ENCODE peak calls at places on chromosomes 12 and 14, in nine cellular contexts. F is heart right ventricle, N is uterus, T is H1, P is IMR-90, A is dorsolateral prefrontal cortex, Y is ovary, Q is sigmoid colon, Z is mammary epithelial cell. W is an unnamed sample.
A peak's percentile ranks its signal among the peaks of the same experiment; 100 is the strongest.

GRCh38 chr12:105523164-105524057 is 192.9 kb downstream of the C12orf75 start:
- DNase-seq in Z (no peak), Y (peak; percentile 65), Q (peak; percentile 91), F (peak; percentile 80), T (no peak), N (peak; percentile 73), A (no peak), P (peak; percentile 86), W (peak; percentile 18)

GRCh38 chr14:94483071-94483451 is 7.1 kb upstream of the SERPINA9 start:
- DNase-seq in Y (no peak), N (no peak), Q (no peak), A (no peak), Z (no peak), T (no peak), F (no peak), P (no peak), W (no peak)

GRCh38 chr14:77315115-77315944 is 5.4 kb downstream of the POMT2 start:
- DNase-seq in A (no peak), N (no peak), F (no peak), P (no peak), Z (no peak), Q (peak; percentile 43), T (no peak), Y (no peak), W (no peak)

GRCh38 chr14:51396222-51396815 is 156.3 kb downstream of the TMX1 start:
- DNase-seq in A (no peak), F (peak; percentile 12), N (peak; percentile 57), Z (peak; percentile 93), P (peak; percentile 98), Q (peak; percentile 78), Y (peak; percentile 30), T (no peak), W (peak; percentile 97)

GRCh38 chr12:126558219-126558618 is 1493.0 kb downstream of the AACS start:
- DNase-seq in Y (no peak), T (no peak), Q (no peak), A (no peak), N (no peak), P (no peak), F (no peak), Z (no peak), W (no peak)

GRCh38 chr12:116774020-116774419 is 35.9 kb downstream of the RNFT2 start:
- DNase-seq in Q (no peak), A (no peak), Y (no peak), F (no peak), T (no peak), N (no peak), P (no peak), Z (no peak), W (no peak)

GRCh38 chr12:90909069-90909676 is 45.8 kb downstream of the CCER1 start:
- DNase-seq in A (no peak), T (no peak), P (peak; percentile 67), Q (no peak), Z (peak; percentile 46), F (no peak), N (no peak), Y (no peak), W (peak; percentile 50)

GRCh38 chr12:65495233-65495632 is 216.8 kb downstream of the MSRB3 start:
- DNase-seq in Q (no peak), T (no peak), Y (no peak), P (peak; percentile 88), Z (peak; percentile 64), A (no peak), F (no peak), N (no peak), W (peak; percentile 69)

GRCh38 chr12:57765003-57765697 is 1.7 kb downstream of the CYP27B1 start:
- DNase-seq in A (no peak), N (no peak), T (no peak), Q (no peak), Y (no peak), P (peak; percentile 17), Z (peak; percentile 73), F (peak; percentile 38), W (peak; percentile 83)

GRCh38 chr14:95290769-95291440 is 28.8 kb downstream of the CLMN start:
- DNase-seq in P (no peak), Q (no peak), Z (peak; percentile 79), T (no peak), F (peak; percentile 49), A (no peak), Y (no peak), N (peak; percentile 27), W (peak; percentile 72)

GRCh38 chr12:68406134-68406576 is 74.0 kb upstream of the MDM1 start:
- DNase-seq in Y (peak; percentile 92), F (peak; percentile 93), A (peak; percentile 36), Z (peak; percentile 50), Q (peak; percentile 98), P (peak; percentile 82), N (peak; percentile 91), T (no peak), W (peak; percentile 79)

DNA sequence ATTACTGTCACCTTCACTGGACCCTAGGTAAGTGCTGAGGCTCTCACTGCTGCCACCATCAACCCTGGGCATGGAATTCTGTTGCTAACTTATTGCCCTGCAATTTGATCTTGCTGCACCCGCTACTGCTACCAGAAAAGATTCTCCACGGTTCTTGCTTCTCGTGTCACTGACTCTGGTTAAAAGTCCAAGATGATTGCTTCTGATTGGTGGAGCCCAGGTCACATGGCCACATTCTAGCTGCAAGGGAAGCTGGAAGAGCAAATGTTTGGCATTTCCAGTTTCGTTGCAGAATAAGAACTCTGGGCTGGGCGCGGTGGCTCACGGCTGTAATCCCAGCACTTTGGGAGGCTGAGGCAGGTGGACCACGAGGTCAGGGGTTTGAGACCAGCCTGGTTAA is 7.5 kb upstream of the VSX2 start:
- DNase-seq in P (no peak), T (no peak), F (no peak), A (no peak), Q (no peak), N (no peak), Z (no peak), Y (no peak), W (no peak)
- H3K27me3 ChIP-seq in P (peaks cover 55% of the 10 kb centered on the region), T (no peaks in the 10 kb centered on the region), F (peaks cover 39% of the 10 kb centered on the region), A (no peaks in the 10 kb centered on the region), Q (no peaks in the 10 kb centered on the region), N (no peaks in the 10 kb centered on the region), Z (no peaks in the 10 kb centered on the region), Y (no peaks in the 10 kb centered on the region), W (peaks cover 4% of the 10 kb centered on the region)

GRCh38 chr12:54418441-54419087 is 502 bp downstream of the ITGA5 start:
- DNase-seq in Z (no peak), P (no peak), A (no peak), Y (peak; percentile 46), Q (peak; percentile 68), T (no peak), N (no peak), F (no peak), W (no peak)

GRCh38 chr12:54421175-54421872 is 2.3 kb upstream of the ITGA5 start:
- DNase-seq in Y (no peak), N (peak; percentile 95), Q (peak; percentile 97), Z (no peak), A (no peak), T (no peak), F (peak; percentile 59), P (peak; percentile 36), W (no peak)

GRCh38 chr12:54419088-54419887 is at the start of gene ITGA5:
- DNase-seq in Q (peak; percentile 96), P (peak; percentile 69), A (no peak), F (peak; percentile 82), N (peak; percentile 90), T (no peak), Y (peak; percentile 85), Z (peak; percentile 76), W (peak; percentile 67)

GRCh38 chr12:54421873-54422250 is 2.8 kb upstream of the ITGA5 start:
- DNase-seq in N (no peak), Z (no peak), Y (no peak), F (no peak), Q (peak; percentile 50), P (no peak), A (no peak), T (no peak), W (no peak)

GRCh38 chr12:54420766-54421144 is 1.7 kb upstream of the ITGA5 start:
- DNase-seq in A (no peak), T (no peak), P (no peak), F (no peak), Y (no peak), Z (no peak), N (peak; percentile 77), Q (peak; percentile 90), W (no peak)
- H3K4me3 ChIP-seq in A (no peak overlapping the region), T (no peak overlapping the region), P (no peak overlapping the region), F (no peak overlapping the region), Y (no peak overlapping the region), Z (no peak overlapping the region), N (no peak overlapping the region), Q (peak overlapping the region; percentile 100), W (no peak overlapping the region)

DNA sequence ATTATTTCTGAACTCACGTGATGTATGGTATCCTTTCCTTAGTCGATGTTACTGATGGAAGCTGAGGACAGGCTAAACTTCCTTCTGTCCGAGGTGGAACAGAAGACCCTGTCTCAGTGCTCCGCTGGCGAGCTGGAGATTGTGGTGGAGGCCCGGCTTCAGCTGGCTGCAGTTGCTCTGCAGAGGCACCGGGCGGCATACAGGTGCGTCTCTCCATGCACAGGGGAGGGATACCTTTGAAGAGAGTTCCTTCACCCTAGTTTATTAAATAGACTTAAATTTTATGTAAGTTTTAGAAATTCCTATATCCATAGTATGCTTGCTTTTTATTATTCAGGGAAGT is 186.7 kb upstream of the NEDD1 start:
- DNase-seq in Q (no peak), A (no peak), Y (no peak), N (no peak), T (no peak), P (no peak), F (no peak), Z (peak; percentile 11), W (no peak)
- TF ChIP-seq CTCF in Q (no peak), A (no peak), Y (no peak), N (no peak), T (peak; percentile 41), P (no peak), F (no peak), Z (no peak), W (peak; percentile 31)

GRCh38 chr14:69811227-69811867 is 14.3 kb upstream of the SLC10A1 start:
- DNase-seq in P (no peak), Q (no peak), Z (no peak), N (no peak), F (no peak), Y (no peak), T (no peak), A (no peak), W (no peak)

GRCh38 chr14:69812725-69813124 is 15.7 kb upstream of the SLC10A1 start:
- DNase-seq in T (no peak), P (no peak), Y (no peak), Z (no peak), N (no peak), Q (no peak), A (no peak), F (no peak), W (no peak)

GRCh38 chr14:69814397-69814796 is 17.4 kb upstream of the SLC10A1 start:
- DNase-seq in P (no peak), Y (no peak), A (no peak), Q (no peak), N (no peak), Z (no peak), T (no peak), F (no peak), W (no peak)

GRCh38 chr14:69808919-69809808 is 12.1 kb upstream of the SLC10A1 start:
- DNase-seq in Y (no peak), T (no peak), F (no peak), P (no peak), Q (no peak), Z (no peak), A (no peak), N (no peak), W (no peak)

DNA sequence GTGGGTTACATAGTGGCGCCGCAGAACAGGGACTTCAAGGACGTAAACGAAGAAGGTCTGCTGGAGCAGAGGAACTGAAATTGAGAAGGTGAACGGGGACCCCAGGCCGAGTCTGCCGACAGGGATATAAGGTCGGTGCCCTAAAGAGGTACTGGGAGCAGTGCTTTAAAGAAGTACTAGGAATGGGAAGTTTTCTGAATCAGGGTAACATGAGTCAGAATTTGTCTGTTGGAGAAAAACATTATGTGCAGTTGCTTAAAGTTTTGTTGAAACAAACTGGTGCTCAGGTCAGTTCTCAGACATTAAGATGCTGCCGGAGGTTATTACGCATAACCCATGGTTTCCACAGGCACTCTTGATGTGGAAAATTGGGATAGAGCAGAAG is 14.8 kb upstream of the SLC10A1 start:
- DNase-seq in Q (no peak), T (no peak), F (no peak), Z (no peak), N (no peak), Y (no peak), P (no peak), A (no peak), W (no peak)
- H3K27me3 ChIP-seq in Q (no peaks in the 10 kb centered on the region), T (no peaks in the 10 kb centered on the region), F (peaks cover 29% of the 10 kb centered on the region), Z (no peaks in the 10 kb centered on the region), N (no peaks in the 10 kb centered on the region), Y (no peaks in the 10 kb centered on the region), P (peaks cover 37% of the 10 kb centered on the region), A (no peaks in the 10 kb centered on the region), W (no peaks in the 10 kb centered on the region)